ENCODE peak calls at places on chromosome 19, in ten cellular contexts. P is lower lobe of right lung, G is T-helper 17 cell, A is GM23248, R is globus pallidus, E is H9, K is endodermal cell, H is NCI-H1092 treated with DMSO at 0.1 percent for 48 hours, C is COR-L47, D is fibroblast of mammary gland. Q is an unnamed sample.

GRCh38 chr19:2186071-2186846 is 22.5 kb downstream of the DOT1L start:
- DNase-seq in P (peak), G (no peak), A (peak), R (no peak), E (no peak), K (peak), H (no peak), C (no peak), D (peak), Q (peak)

GRCh38 chr19:49442793-49443365 is 1.6 kb upstream of the SLC17A7 start:
- DNase-seq in P (peak), G (peak), A (peak), R (no peak), E (peak), K (peak), H (no peak), C (no peak), D (peak), Q (peak)

GRCh38 chr19:3346677-3347353 is 19.6 kb upstream of the NFIC start:
- DNase-seq in P (no peak), G (no peak), A (peak), R (peak), E (no peak), K (peak), H (peak), C (no peak), D (peak), Q (peak)

GRCh38 chr19:10603873-10604459 is 16.9 kb upstream of the AP1M2 start:
- DNase-seq in P (no peak), G (peak), A (no peak), R (peak), E (no peak), K (no peak), H (no peak), C (no peak), D (peak), Q (peak)

GRCh38 chr19:10285393-10285792 is 1.4 kb upstream of the ICAM4 start:
- DNase-seq in P (no peak), G (no peak), A (no peak), R (no peak), E (no peak), K (no peak), H (no peak), C (no peak), D (no peak), Q (no peak)

GRCh38 chr19:37983916-37984315 is 76.9 kb downstream of the SIPA1L3 start:
- DNase-seq in P (peak), G (no peak), A (no peak), R (peak), E (no peak), K (no peak), H (no peak), C (no peak), D (no peak), Q (no peak)

GRCh38 chr19:49559928-49560327 is 20.4 kb downstream of the NOSIP start:
- DNase-seq in P (no peak), G (no peak), A (no peak), R (no peak), E (peak), K (no peak), H (no peak), C (no peak), D (no peak), Q (no peak)

GRCh38 chr19:49448432-49448786 is 3.2 kb downstream of the PIH1D1 start:
- DNase-seq in P (no peak), G (no peak), A (no peak), R (no peak), E (no peak), K (no peak), H (no peak), C (no peak), D (no peak), Q (no peak)

GRCh38 chr19:3667766-3668165 is 32.5 kb downstream of the PIP5K1C start:
- DNase-seq in P (no peak), G (no peak), A (no peak), R (no peak), E (no peak), K (no peak), H (no peak), C (no peak), D (no peak), Q (no peak)

GRCh38 chr19:3094638-3095374 is 644 bp downstream of the GNA11 start:
- DNase-seq in P (no peak), G (no peak), A (peak), R (no peak), E (no peak), K (peak), H (no peak), C (peak), D (peak), Q (peak)

GRCh38 chr19:2199215-2199614 is 35.5 kb downstream of the DOT1L start:
- DNase-seq in P (no peak), G (no peak), A (no peak), R (no peak), E (peak), K (peak), H (no peak), C (no peak), D (no peak), Q (no peak)

GRCh38 chr19:10797078-10797477 is 38.9 kb downstream of the TMED1 start:
- DNase-seq in P (no peak), G (peak), A (no peak), R (no peak), E (no peak), K (no peak), H (no peak), C (no peak), D (no peak), Q (no peak)

GRCh38 chr19:35135389-35135909 is 590 bp upstream of the LGI4 start:
- DNase-seq in P (peak), G (peak), A (peak), R (peak), E (peak), K (peak), H (no peak), C (peak), D (peak), Q (peak)

GRCh38 chr19:3617463-3617862 is 9.1 kb downstream of the CACTIN start:
- DNase-seq in P (no peak), G (no peak), A (no peak), R (no peak), E (peak), K (peak), H (no peak), C (no peak), D (no peak), Q (no peak)

GRCh38 chr19:1060689-1061088 is 6.3 kb upstream of the ARHGAP45 start:
- DNase-seq in P (no peak), G (no peak), A (no peak), R (no peak), E (no peak), K (no peak), H (no peak), C (no peak), D (no peak), Q (no peak)

GRCh38 chr19:13060233-13060963 is 42.3 kb downstream of the LYL1 start:
- DNase-seq in P (peak), G (no peak), A (peak), R (peak), E (no peak), K (peak), H (no peak), C (no peak), D (peak), Q (peak)

GRCh38 chr19:29783627-29784190 is 28.1 kb upstream of the CCNE1 start:
- DNase-seq in P (no peak), G (no peak), A (no peak), R (no peak), E (no peak), K (no peak), H (no peak), C (no peak), D (no peak), Q (no peak)

GRCh38 chr19:55285225-55285890 is 1.6 kb downstream of the BRSK1 start:
- DNase-seq in P (no peak), G (no peak), A (peak), R (peak), E (no peak), K (no peak), H (no peak), C (no peak), D (no peak), Q (peak)

GRCh38 chr19:48194041-48194871 is 23.8 kb downstream of the ZSWIM9 start:
- DNase-seq in P (no peak), G (no peak), A (peak), R (no peak), E (peak), K (peak), H (no peak), C (no peak), D (no peak), Q (no peak)

GRCh38 chr19:46574533-46574932 is 26.6 kb upstream of the CALM3 start:
- DNase-seq in P (no peak), G (no peak), A (no peak), R (no peak), E (no peak), K (peak), H (no peak), C (no peak), D (peak), Q (peak)

GRCh38 chr19:31100945-31101344 is 248.3 kb downstream of the TSHZ3 start:
- DNase-seq in P (no peak), G (no peak), A (no peak), R (no peak), E (no peak), K (no peak), H (no peak), C (no peak), D (no peak), Q (no peak)

GRCh38 chr19:56637976-56638555 is 4.9 kb upstream of the SMIM17 start:
- DNase-seq in P (no peak), G (no peak), A (peak), R (peak), E (peak), K (peak), H (no peak), C (no peak), D (peak), Q (peak)

GRCh38 chr19:21158523-21159135 is 16.8 kb downstream of the ZNF431 start:
- DNase-seq in P (no peak), G (no peak), A (peak), R (no peak), E (no peak), K (no peak), H (no peak), C (no peak), D (peak), Q (peak)

GRCh38 chr19:35563207-35563829 is at the start of gene ATP4A:
- DNase-seq in P (no peak), G (no peak), A (no peak), R (no peak), E (no peak), K (no peak), H (no peak), C (no peak), D (no peak), Q (no peak)

GRCh38 chr19:20558011-20558410 is 7.6 kb downstream of the ZNF737 start:
- DNase-seq in P (no peak), G (no peak), A (no peak), R (peak), E (peak), K (peak), H (no peak), C (peak), D (no peak), Q (no peak)

GRCh38 chr19:3983936-3984583 is 1.2 kb downstream of the EEF2 start:
- DNase-seq in P (peak), G (no peak), A (peak), R (no peak), E (peak), K (peak), H (no peak), C (no peak), D (peak), Q (peak)

GRCh38 chr19:42143341-42144234 is 11.3 kb upstream of the POU2F2 start:
- DNase-seq in P (no peak), G (no peak), A (peak), R (no peak), E (peak), K (peak), H (no peak), C (no peak), D (peak), Q (peak)

GRCh38 chr19:23509686-23510450 is 114.6 kb upstream of the ZNF91 start:
- DNase-seq in P (no peak), G (no peak), A (no peak), R (no peak), E (no peak), K (no peak), H (no peak), C (no peak), D (no peak), Q (no peak)

GRCh38 chr19:5150902-5151741 is 182.2 kb downstream of the KDM4B start:
- DNase-seq in P (peak), G (peak), A (no peak), R (no peak), E (peak), K (no peak), H (no peak), C (no peak), D (no peak), Q (no peak)

GRCh38 chr19:38690832-38691231 is 43.4 kb downstream of the ACTN4 start:
- DNase-seq in P (no peak), G (no peak), A (no peak), R (no peak), E (no peak), K (no peak), H (no peak), C (no peak), D (no peak), Q (peak)

GRCh38 chr19:6532244-6532999 is 1.6 kb downstream of the TNFSF9 start:
- DNase-seq in P (peak), G (no peak), A (no peak), R (no peak), E (no peak), K (peak), H (no peak), C (no peak), D (no peak), Q (no peak)

GRCh38 chr19:27794444-27795042 is 1418.4 kb downstream of the UQCRFS1 start:
- DNase-seq in P (no peak), G (no peak), A (peak), R (no peak), E (peak), K (peak), H (no peak), C (no peak), D (peak), Q (peak)

GRCh38 chr19:16566161-16566560 is 6.1 kb downstream of the SLC35E1 start:
- DNase-seq in P (peak), G (peak), A (no peak), R (no peak), E (no peak), K (no peak), H (no peak), C (no peak), D (no peak), Q (no peak)

GRCh38 chr19:18733196-18733647 is 49.7 kb downstream of the CRTC1 start:
- DNase-seq in P (no peak), G (no peak), A (no peak), R (no peak), E (no peak), K (no peak), H (peak), C (peak), D (peak), Q (peak)

GRCh38 chr19:45122832-45123231 is 29.9 kb downstream of the PPP1R37 start:
- DNase-seq in P (no peak), G (no peak), A (no peak), R (no peak), E (no peak), K (no peak), H (no peak), C (no peak), D (no peak), Q (no peak)

GRCh38 chr19:39261704-39262103 is 6.5 kb upstream of the IFNL2 start:
- DNase-seq in P (no peak), G (no peak), A (no peak), R (no peak), E (no peak), K (no peak), H (no peak), C (no peak), D (no peak), Q (no peak)

GRCh38 chr19:3404324-3405260 is 38.2 kb downstream of the NFIC start:
- DNase-seq in P (peak), G (no peak), A (peak), R (peak), E (no peak), K (peak), H (no peak), C (no peak), D (peak), Q (peak)

GRCh38 chr19:34375598-34375997 is 10.6 kb downstream of the GPI start:
- DNase-seq in P (no peak), G (no peak), A (no peak), R (no peak), E (no peak), K (no peak), H (no peak), C (no peak), D (peak), Q (no peak)

GRCh38 chr19:35455616-35456201 is 7.7 kb downstream of the FFAR2 start:
- DNase-seq in P (no peak), G (no peak), A (no peak), R (no peak), E (no peak), K (no peak), H (no peak), C (no peak), D (no peak), Q (no peak)